ENCODE peak calls at places on chromosomes 4 and X, in four cellular contexts. W is HepG2, B is HCT116, K is K562. U is an unnamed sample.

GRCh38 chr4:109809657-109810056 is 5.9 kb upstream of the GAR1 start:
- DNase-seq in K (no peak), W (no peak), B (no peak), U (no peak)

GRCh38 chrX:39721570-39722279 is 376.0 kb downstream of the BCOR start:
- DNase-seq in W (no peak), B (no peak), K (no peak), U (no peak)

GRCh38 chrX:107629533-107629909 is 1.2 kb downstream of the PRPS1 start:
- DNase-seq in B (no peak), K (peak; percentile 30), W (peak; percentile 6), U (no peak)

GRCh38 chr4:107579099-107579498 is 140.9 kb downstream of the PAPSS1 start:
- DNase-seq in K (peak; percentile 26), W (peak; percentile 50), B (no peak), U (no peak)

GRCh38 chrX:117092641-117093040 is 629.9 kb upstream of the CT83 start:
- DNase-seq in B (no peak), W (no peak), K (no peak), U (no peak)

GRCh38 chr4:4356106-4357041 is 30.5 kb upstream of the NSG1 start:
- DNase-seq in B (no peak), W (no peak), K (no peak), U (no peak)

GRCh38 chrX:79325263-79325958 is 41.7 kb downstream of the ITM2A start:
- DNase-seq in B (no peak), W (no peak), K (no peak), U (peak; percentile 11)

GRCh38 chrX:30904186-30904585 is 15.1 kb upstream of the TAB3 start:
- DNase-seq in K (no peak), W (peak; percentile 85), B (no peak), U (no peak)

GRCh38 chr4:82044141-82044993 is 329.4 kb downstream of the HNRNPD start:
- DNase-seq in B (no peak), W (no peak), K (no peak), U (peak; percentile 80)

GRCh38 chrX:19875051-19875432 is 12.4 kb downstream of the SH3KBP1 start:
- DNase-seq in B (peak; percentile 57), K (no peak), W (no peak), U (no peak)

GRCh38 chrX:51568586-51568985 is 50.1 kb downstream of the CENPVL3 start:
- DNase-seq in W (no peak), B (no peak), K (no peak), U (no peak)

GRCh38 chr4:142567199-142567598 is 278.9 kb downstream of the INPP4B start:
- DNase-seq in B (peak; percentile 51), W (no peak), K (no peak), U (peak; percentile 14)
- TF ChIP-seq CTCF in B (peak; percentile 22), W (no peak), K (no peak), U (no peak)

DNA sequence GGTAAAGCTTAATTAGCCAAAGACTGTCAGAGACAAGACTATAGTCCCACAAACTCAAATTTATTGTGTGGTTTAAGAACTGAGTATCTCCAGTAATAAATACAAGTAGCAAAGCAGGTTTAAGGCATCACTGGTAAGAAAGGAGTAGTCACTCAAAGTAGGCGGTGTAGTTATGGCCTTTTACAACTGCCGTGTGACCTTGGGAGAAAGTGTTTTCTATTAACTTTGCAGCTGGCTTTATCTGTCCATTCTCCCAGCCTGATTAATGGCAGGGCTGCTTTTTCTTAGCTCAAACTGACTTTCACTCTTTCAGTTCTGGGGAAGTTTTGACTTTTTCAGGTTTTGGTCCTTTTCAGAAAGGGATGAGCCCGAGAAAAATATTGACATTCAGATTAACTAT is 7.4 kb upstream of the PAK3 start:
- DNase-seq in K (no peak), W (no peak), B (no peak), U (no peak)
- TF ChIP-seq ATF3 in K (no peak), W (no peak), B (no peak), U (no peak)

GRCh38 chrX:141467442-141467841 is 117.1 kb downstream of the SPANXA1 start:
- DNase-seq in B (no peak), W (no peak), K (no peak), U (no peak)
- TF ChIP-seq CTCF in B (no peak), W (no peak), K (no peak), U (no peak)

DNA sequence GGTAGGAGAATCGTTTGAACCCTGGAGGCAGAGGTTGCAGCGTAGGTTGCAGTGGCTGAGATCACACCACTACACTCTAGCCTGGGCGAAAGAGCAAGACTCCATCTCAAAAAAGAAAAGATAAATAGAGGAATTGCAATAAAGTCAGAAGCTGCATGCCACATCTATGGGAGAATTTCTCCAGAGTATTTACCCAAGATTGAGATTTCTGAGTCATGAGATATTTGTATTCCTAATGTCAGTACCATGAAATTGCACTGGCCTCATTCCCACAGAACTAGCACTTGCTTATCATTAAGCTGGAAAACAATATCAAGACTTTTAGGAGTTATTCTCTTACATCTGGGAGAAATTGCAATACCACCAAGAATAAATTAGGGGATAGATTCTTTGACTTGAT is 37.4 kb downstream of the ASIC5 start:
- DNase-seq in W (no peak), K (no peak), B (no peak), U (no peak)
- TF ChIP-seq ATF3 in W (no peak), K (no peak), B (no peak), U (no peak)

DNA sequence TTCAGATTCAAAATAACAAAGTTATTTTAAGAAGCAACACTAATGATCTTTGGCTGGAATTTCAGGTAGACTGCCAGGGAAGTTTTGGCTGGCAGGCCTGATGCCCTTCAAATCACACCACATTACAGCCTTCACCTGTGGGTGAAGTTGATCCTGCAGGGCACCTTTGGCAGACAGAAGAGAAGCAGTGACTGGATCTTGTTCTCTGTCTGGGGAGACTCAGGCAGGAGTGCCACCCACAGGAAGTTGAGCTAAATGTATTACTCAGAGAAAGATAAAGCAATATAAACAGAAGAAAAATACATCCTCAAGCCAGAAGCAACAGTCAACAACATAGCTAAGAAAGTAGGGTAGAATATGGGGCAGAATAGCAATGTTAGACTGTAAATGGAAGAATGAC is 12.8 kb upstream of the CFAP299 start:
- DNase-seq in K (peak; percentile 20), B (no peak), W (no peak), U (no peak)
- TF ChIP-seq CTCF in K (peak; percentile 66), B (no peak), W (no peak), U (no peak)

GRCh38 chr4:129751646-129752045 is 655.7 kb downstream of the C4orf33 start:
- DNase-seq in K (no peak), B (no peak), W (no peak), U (no peak)
- TF ChIP-seq ATF3 in K (no peak), B (no peak), W (no peak), U (no peak)

DNA sequence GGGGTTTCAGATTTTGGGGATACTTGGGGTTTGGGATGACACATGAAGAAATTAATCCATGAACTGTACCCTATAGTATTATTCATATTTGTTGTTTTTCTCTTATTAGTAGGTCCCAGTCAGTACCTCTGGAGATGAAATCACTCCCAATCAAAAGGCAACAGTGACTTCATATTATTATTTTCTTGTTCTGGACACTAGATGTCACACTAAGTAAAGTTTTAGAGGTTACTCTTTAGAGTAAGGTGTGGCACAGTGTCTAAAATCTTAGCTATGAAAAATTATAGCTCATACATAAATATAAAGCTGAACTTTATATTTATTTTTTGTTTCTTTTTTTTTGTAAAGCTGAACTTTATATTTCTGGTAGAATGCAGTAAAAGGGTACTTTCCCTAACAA is 35.1 kb downstream of the FAM114A1 start:
- DNase-seq in W (peak; percentile 27), K (peak; percentile 27), B (no peak), U (no peak)
- TF ChIP-seq CTCF in W (peak; percentile 49), K (peak; percentile 58), B (peak; percentile 55), U (no peak)